ENCODE peak calls at places on chromosomes 2 and 18, in nine cellular contexts. One of them, this sample, is unnamed.
A peak's percentile ranks its signal among the peaks of the same experiment; 100 is the strongest.

GRCh38 chr2:66772618-66773017 is 337.7 kb downstream of the MEIS1 start:
- DNase-seq in fibroblast of the aortic adventitia: no peak
- DNase-seq in GM12865: no peak
- DNase-seq in left lung: no peak
- DNase-seq in fibroblast of pulmonary artery: peak; percentile 9
- DNase-seq in AG04450: no peak
- DNase-seq in CD4-positive, alpha-beta memory T cell: no peak
- DNase-seq in pancreas: no peak
- DNase-seq in heart left ventricle: no peak
- DNase-seq in this sample: no peak

GRCh38 chr18:31723998-31724711 is 36.5 kb downstream of the SLC25A52 start:
- DNase-seq in GM12865: no peak
- DNase-seq in fibroblast of the aortic adventitia: peak; percentile 25
- DNase-seq in CD4-positive, alpha-beta memory T cell: no peak
- DNase-seq in AG04450: no peak
- DNase-seq in pancreas: peak; percentile 38
- DNase-seq in heart left ventricle: peak; percentile 52
- DNase-seq in fibroblast of pulmonary artery: peak; percentile 24
- DNase-seq in left lung: no peak
- DNase-seq in this sample: no peak

GRCh38 chr2:38598991-38599295 is 3.8 kb downstream of the HNRNPLL start:
- DNase-seq in pancreas: no peak
- DNase-seq in GM12865: no peak
- DNase-seq in CD4-positive, alpha-beta memory T cell: no peak
- DNase-seq in fibroblast of the aortic adventitia: peak; percentile 45
- DNase-seq in left lung: no peak
- DNase-seq in heart left ventricle: no peak
- DNase-seq in AG04450: no peak
- DNase-seq in fibroblast of pulmonary artery: peak; percentile 41
- DNase-seq in this sample: no peak

GRCh38 chr2:201432038-201432437 is 19.2 kb downstream of the TRAK2 start:
- DNase-seq in fibroblast of the aortic adventitia: peak; percentile 62
- DNase-seq in AG04450: no peak
- DNase-seq in left lung: no peak
- DNase-seq in fibroblast of pulmonary artery: peak; percentile 75
- DNase-seq in heart left ventricle: no peak
- DNase-seq in GM12865: no peak
- DNase-seq in CD4-positive, alpha-beta memory T cell: no peak
- DNase-seq in pancreas: no peak
- DNase-seq in this sample: peak; percentile 68

GRCh38 chr18:57802869-57803118 is 321 bp downstream of the ATP8B1 start:
- DNase-seq in left lung: no peak
- DNase-seq in AG04450: no peak
- DNase-seq in heart left ventricle: no peak
- DNase-seq in GM12865: no peak
- DNase-seq in fibroblast of the aortic adventitia: no peak
- DNase-seq in CD4-positive, alpha-beta memory T cell: no peak
- DNase-seq in fibroblast of pulmonary artery: no peak
- DNase-seq in pancreas: no peak
- DNase-seq in this sample: no peak

GRCh38 chr18:62399781-62400308 is 74.7 kb downstream of the TNFRSF11A start:
- DNase-seq in left lung: no peak
- DNase-seq in fibroblast of pulmonary artery: no peak
- DNase-seq in pancreas: no peak
- DNase-seq in GM12865: peak; percentile 49
- DNase-seq in heart left ventricle: no peak
- DNase-seq in AG04450: no peak
- DNase-seq in CD4-positive, alpha-beta memory T cell: no peak
- DNase-seq in fibroblast of the aortic adventitia: no peak
- DNase-seq in this sample: no peak

GRCh38 chr18:42030586-42031182 is 75.7 kb downstream of the PIK3C3 start:
- DNase-seq in fibroblast of the aortic adventitia: no peak
- DNase-seq in heart left ventricle: no peak
- DNase-seq in pancreas: no peak
- DNase-seq in AG04450: no peak
- DNase-seq in left lung: no peak
- DNase-seq in GM12865: peak; percentile 10
- DNase-seq in fibroblast of pulmonary artery: peak; percentile 44
- DNase-seq in CD4-positive, alpha-beta memory T cell: no peak
- DNase-seq in this sample: peak; percentile 30

GRCh38 chr2:165636959-165637358 is 157.1 kb downstream of the GALNT3 start:
- DNase-seq in GM12865: no peak
- DNase-seq in pancreas: no peak
- DNase-seq in fibroblast of the aortic adventitia: no peak
- DNase-seq in CD4-positive, alpha-beta memory T cell: no peak
- DNase-seq in left lung: no peak
- DNase-seq in AG04450: no peak
- DNase-seq in heart left ventricle: no peak
- DNase-seq in fibroblast of pulmonary artery: no peak
- DNase-seq in this sample: no peak

GRCh38 chr2:227891673-227892072 is 20.2 kb downstream of the DAW1 start:
- DNase-seq in fibroblast of pulmonary artery: no peak
- DNase-seq in heart left ventricle: no peak
- DNase-seq in GM12865: no peak
- DNase-seq in left lung: no peak
- DNase-seq in AG04450: no peak
- DNase-seq in CD4-positive, alpha-beta memory T cell: no peak
- DNase-seq in pancreas: no peak
- DNase-seq in fibroblast of the aortic adventitia: no peak
- DNase-seq in this sample: no peak

GRCh38 chr2:18247282-18248110 is 313.0 kb downstream of the RDH14 start:
- DNase-seq in fibroblast of the aortic adventitia: no peak
- DNase-seq in CD4-positive, alpha-beta memory T cell: no peak
- DNase-seq in fibroblast of pulmonary artery: peak; percentile 3
- DNase-seq in pancreas: no peak
- DNase-seq in left lung: no peak
- DNase-seq in GM12865: no peak
- DNase-seq in AG04450: no peak
- DNase-seq in heart left ventricle: no peak
- DNase-seq in this sample: no peak

GRCh38 chr2:142542431-142542910 is 335.0 kb upstream of the KYNU start:
- DNase-seq in CD4-positive, alpha-beta memory T cell: no peak
- DNase-seq in fibroblast of pulmonary artery: no peak
- DNase-seq in GM12865: no peak
- DNase-seq in left lung: no peak
- DNase-seq in pancreas: no peak
- DNase-seq in heart left ventricle: no peak
- DNase-seq in AG04450: no peak
- DNase-seq in fibroblast of the aortic adventitia: no peak
- DNase-seq in this sample: no peak

GRCh38 chr2:174051741-174052638 is 86.8 kb upstream of the SP3 start:
- DNase-seq in GM12865: no peak
- DNase-seq in pancreas: no peak
- DNase-seq in fibroblast of the aortic adventitia: peak; percentile 84
- DNase-seq in AG04450: peak; percentile 73
- DNase-seq in left lung: no peak
- DNase-seq in CD4-positive, alpha-beta memory T cell: no peak
- DNase-seq in heart left ventricle: no peak
- DNase-seq in fibroblast of pulmonary artery: peak; percentile 69
- DNase-seq in this sample: no peak

GRCh38 chr18:62327977-62328376 is 2.9 kb downstream of the TNFRSF11A start:
- DNase-seq in left lung: no peak
- DNase-seq in CD4-positive, alpha-beta memory T cell: no peak
- DNase-seq in pancreas: no peak
- DNase-seq in heart left ventricle: no peak
- DNase-seq in fibroblast of the aortic adventitia: no peak
- DNase-seq in fibroblast of pulmonary artery: no peak
- DNase-seq in GM12865: no peak
- DNase-seq in AG04450: no peak
- DNase-seq in this sample: no peak

GRCh38 chr2:7825591-7826312 is 856.1 kb upstream of the ID2 start:
- DNase-seq in pancreas: no peak
- DNase-seq in left lung: no peak
- DNase-seq in AG04450: no peak
- DNase-seq in heart left ventricle: no peak
- DNase-seq in GM12865: peak; percentile 94
- DNase-seq in fibroblast of pulmonary artery: peak; percentile 38
- DNase-seq in fibroblast of the aortic adventitia: peak; percentile 44
- DNase-seq in CD4-positive, alpha-beta memory T cell: no peak
- DNase-seq in this sample: no peak

GRCh38 chr2:231099918-231100317 is 24.9 kb downstream of the HTR2B start:
- DNase-seq in heart left ventricle: no peak
- DNase-seq in AG04450: no peak
- DNase-seq in pancreas: no peak
- DNase-seq in fibroblast of the aortic adventitia: no peak
- DNase-seq in left lung: no peak
- DNase-seq in GM12865: peak; percentile 5
- DNase-seq in fibroblast of pulmonary artery: no peak
- DNase-seq in CD4-positive, alpha-beta memory T cell: no peak
- DNase-seq in this sample: no peak

GRCh38 chr2:199581504-199581903 is 123.8 kb upstream of the SATB2 start:
- DNase-seq in GM12865: no peak
- DNase-seq in CD4-positive, alpha-beta memory T cell: no peak
- DNase-seq in left lung: no peak
- DNase-seq in pancreas: no peak
- DNase-seq in fibroblast of the aortic adventitia: no peak
- DNase-seq in fibroblast of pulmonary artery: no peak
- DNase-seq in heart left ventricle: no peak
- DNase-seq in AG04450: no peak
- DNase-seq in this sample: no peak
- H3K4me3 ChIP-seq in GM12865: no peak overlapping the region
- H3K4me3 ChIP-seq in CD4-positive, alpha-beta memory T cell: no peak overlapping the region
- H3K4me3 ChIP-seq in left lung: peak overlapping the region; percentile 4
- H3K4me3 ChIP-seq in pancreas: no peak overlapping the region
- H3K4me3 ChIP-seq in fibroblast of the aortic adventitia: peak overlapping the region; percentile 57
- H3K4me3 ChIP-seq in fibroblast of pulmonary artery: peak overlapping the region; percentile 54
- H3K4me3 ChIP-seq in heart left ventricle: peak overlapping the region; percentile 55
- H3K4me3 ChIP-seq in AG04450: peak overlapping the region; percentile 57
- H3K4me3 ChIP-seq in this sample: no peak overlapping the region

GRCh38 chr2:117859924-117860647 is 45.6 kb downstream of the DDX18 start:
- DNase-seq in left lung: no peak
- DNase-seq in fibroblast of pulmonary artery: no peak
- DNase-seq in AG04450: no peak
- DNase-seq in pancreas: no peak
- DNase-seq in CD4-positive, alpha-beta memory T cell: no peak
- DNase-seq in heart left ventricle: no peak
- DNase-seq in GM12865: no peak
- DNase-seq in fibroblast of the aortic adventitia: no peak
- DNase-seq in this sample: no peak
- H3K4me3 ChIP-seq in left lung: no peak overlapping the region
- H3K4me3 ChIP-seq in fibroblast of pulmonary artery: no peak overlapping the region
- H3K4me3 ChIP-seq in AG04450: peak overlapping the region; percentile 27
- H3K4me3 ChIP-seq in pancreas: no peak overlapping the region
- H3K4me3 ChIP-seq in CD4-positive, alpha-beta memory T cell: no peak overlapping the region
- H3K4me3 ChIP-seq in heart left ventricle: no peak overlapping the region
- H3K4me3 ChIP-seq in GM12865: no peak overlapping the region
- H3K4me3 ChIP-seq in fibroblast of the aortic adventitia: peak overlapping the region; percentile 25
- H3K4me3 ChIP-seq in this sample: no peak overlapping the region

GRCh38 chr2:101142163-101142562 is 9.0 kb downstream of the TBC1D8 start:
- DNase-seq in fibroblast of the aortic adventitia: no peak
- DNase-seq in fibroblast of pulmonary artery: no peak
- DNase-seq in pancreas: no peak
- DNase-seq in CD4-positive, alpha-beta memory T cell: no peak
- DNase-seq in AG04450: no peak
- DNase-seq in heart left ventricle: no peak
- DNase-seq in left lung: no peak
- DNase-seq in GM12865: no peak
- DNase-seq in this sample: no peak
- H3K4me3 ChIP-seq in fibroblast of the aortic adventitia: no peak overlapping the region
- H3K4me3 ChIP-seq in fibroblast of pulmonary artery: no peak overlapping the region
- H3K4me3 ChIP-seq in pancreas: no peak overlapping the region
- H3K4me3 ChIP-seq in CD4-positive, alpha-beta memory T cell: no peak overlapping the region
- H3K4me3 ChIP-seq in AG04450: no peak overlapping the region
- H3K4me3 ChIP-seq in heart left ventricle: no peak overlapping the region
- H3K4me3 ChIP-seq in left lung: no peak overlapping the region
- H3K4me3 ChIP-seq in GM12865: no peak overlapping the region
- H3K4me3 ChIP-seq in this sample: no peak overlapping the region

GRCh38 chr2:108562274-108562673 is 28.0 kb downstream of the LIMS1 start:
- DNase-seq in GM12865: no peak
- DNase-seq in heart left ventricle: no peak
- DNase-seq in CD4-positive, alpha-beta memory T cell: no peak
- DNase-seq in left lung: no peak
- DNase-seq in pancreas: no peak
- DNase-seq in fibroblast of pulmonary artery: no peak
- DNase-seq in AG04450: no peak
- DNase-seq in fibroblast of the aortic adventitia: no peak
- DNase-seq in this sample: no peak
- H3K4me3 ChIP-seq in GM12865: no peak overlapping the region
- H3K4me3 ChIP-seq in heart left ventricle: no peak overlapping the region
- H3K4me3 ChIP-seq in CD4-positive, alpha-beta memory T cell: no peak overlapping the region
- H3K4me3 ChIP-seq in left lung: no peak overlapping the region
- H3K4me3 ChIP-seq in pancreas: no peak overlapping the region
- H3K4me3 ChIP-seq in fibroblast of pulmonary artery: no peak overlapping the region
- H3K4me3 ChIP-seq in AG04450: no peak overlapping the region
- H3K4me3 ChIP-seq in fibroblast of the aortic adventitia: no peak overlapping the region
- H3K4me3 ChIP-seq in this sample: no peak overlapping the region

DNA sequence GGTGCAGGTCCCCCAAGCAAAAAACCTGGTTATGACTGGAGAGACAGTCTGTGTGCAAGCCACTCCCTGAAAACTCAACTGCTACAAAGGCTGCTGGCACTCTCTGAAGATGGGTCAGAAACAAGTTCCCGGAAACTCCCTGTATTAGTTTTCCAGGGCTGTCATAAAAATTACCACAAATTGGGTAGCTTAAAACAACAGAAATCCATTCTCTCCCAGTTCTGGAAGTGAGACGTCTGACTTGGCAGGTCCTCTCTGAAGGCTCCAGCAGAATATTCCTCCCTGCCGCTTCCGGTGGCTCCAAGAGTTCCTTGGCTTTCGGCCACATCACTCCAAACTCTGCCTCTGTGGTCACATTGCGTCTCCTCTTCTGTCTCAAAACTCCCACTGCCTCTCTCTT is 30.1 kb upstream of the SERPINE2 start:
- DNase-seq in left lung: no peak
- DNase-seq in CD4-positive, alpha-beta memory T cell: no peak
- DNase-seq in AG04450: no peak
- DNase-seq in pancreas: no peak
- DNase-seq in GM12865: no peak
- DNase-seq in heart left ventricle: peak; percentile 65
- DNase-seq in fibroblast of the aortic adventitia: peak; percentile 78
- DNase-seq in fibroblast of pulmonary artery: peak; percentile 44
- DNase-seq in this sample: no peak
- H3K4me3 ChIP-seq in left lung: no peak overlapping the region
- H3K4me3 ChIP-seq in CD4-positive, alpha-beta memory T cell: no peak overlapping the region
- H3K4me3 ChIP-seq in AG04450: no peak overlapping the region
- H3K4me3 ChIP-seq in pancreas: no peak overlapping the region
- H3K4me3 ChIP-seq in GM12865: no peak overlapping the region
- H3K4me3 ChIP-seq in heart left ventricle: no peak overlapping the region
- H3K4me3 ChIP-seq in fibroblast of the aortic adventitia: no peak overlapping the region
- H3K4me3 ChIP-seq in fibroblast of pulmonary artery: no peak overlapping the region
- H3K4me3 ChIP-seq in this sample: no peak overlapping the region

This sample was measured in Jurkat, Clone E6-1.